ENCODE peak calls at places on chromosome 15, in eight cellular contexts. R is cardiac fibroblast; W is effector memory CD4-positive, alpha-beta T cell; S is PC-3; E is thyroid gland; C is fibroblast of villous mesenchyme; Z is fibroblast of pulmonary artery; N is dorsolateral prefrontal cortex. X is an unnamed sample.

GRCh38 chr15:68307131-68307928 is 29.8 kb downstream of the FEM1B start:
- DNase-seq in Z (no peak), S (no peak), W (no peak), C (no peak), E (no peak), N (no peak), R (no peak), X (no peak)

GRCh38 chr15:41019174-41019573 is 65.9 kb downstream of the CHAC1 start:
- DNase-seq in E (no peak), N (no peak), Z (no peak), W (no peak), R (no peak), S (no peak), C (no peak), X (no peak)

GRCh38 chr15:40114218-40114617 is 5.5 kb upstream of the BMF start:
- DNase-seq in R (no peak), N (no peak), Z (no peak), E (no peak), C (no peak), S (no peak), W (no peak), X (no peak)

GRCh38 chr15:28933710-28934445 is 48.1 kb downstream of the APBA2 start:
- DNase-seq in Z (peak), R (peak), W (no peak), C (peak), N (peak), E (no peak), S (no peak), X (no peak)

GRCh38 chr15:98611808-98612207 is 36.5 kb upstream of the IGF1R start:
- DNase-seq in Z (no peak), R (no peak), S (no peak), E (no peak), W (no peak), N (no peak), C (no peak), X (no peak)

GRCh38 chr15:50380089-50380488 is 25.1 kb upstream of the GABPB1 start:
- DNase-seq in E (no peak), C (no peak), W (no peak), N (no peak), Z (peak), R (peak), S (no peak), X (no peak)

GRCh38 chr15:94258246-94258645 is 26.9 kb downstream of the MCTP2 start:
- DNase-seq in R (no peak), W (no peak), C (no peak), Z (no peak), N (no peak), S (no peak), E (no peak), X (no peak)

GRCh38 chr15:33195283-33195682 is 769 bp upstream of the FMN1 start:
- DNase-seq in C (no peak), N (no peak), R (no peak), S (no peak), Z (no peak), W (no peak), E (no peak), X (peak)

GRCh38 chr15:41105348-41106334 is 10.4 kb downstream of the INO80 start:
- DNase-seq in S (no peak), E (no peak), C (peak), R (no peak), Z (no peak), W (no peak), N (no peak), X (no peak)

GRCh38 chr15:76274226-76274625 is 37.0 kb downstream of the ETFA start:
- DNase-seq in R (peak), S (no peak), E (no peak), N (no peak), C (peak), W (no peak), Z (peak), X (no peak)

GRCh38 chr15:65766422-65767263 is 25.4 kb downstream of the DENND4A start:
- DNase-seq in R (no peak), S (peak), E (no peak), C (peak), W (no peak), N (no peak), Z (no peak), X (no peak)

GRCh38 chr15:68387288-68388143 is 44.4 kb downstream of the ITGA11 start:
- DNase-seq in Z (no peak), R (no peak), S (no peak), C (peak), N (peak), W (no peak), E (no peak), X (no peak)

GRCh38 chr15:70309716-70310115 is 212.0 kb upstream of the TLE3 start:
- DNase-seq in R (no peak), E (no peak), C (no peak), S (no peak), Z (no peak), W (no peak), N (no peak), X (no peak)

GRCh38 chr15:98127612-98128011 is 167.1 kb downstream of the ARRDC4 start:
- DNase-seq in N (no peak), R (no peak), C (no peak), Z (no peak), W (no peak), S (no peak), E (no peak), X (no peak)

GRCh38 chr15:87369269-87369668 is 887.3 kb downstream of the NTRK3 start:
- DNase-seq in Z (peak), C (peak), N (no peak), E (no peak), R (peak), S (peak), W (no peak), X (no peak)

GRCh38 chr15:88657326-88658069 is 18.7 kb downstream of the ISG20 start:
- DNase-seq in S (peak), Z (peak), N (no peak), E (no peak), C (peak), R (peak), W (no peak), X (peak)

GRCh38 chr15:33551860-33552259 is 241.1 kb downstream of the RYR3 start:
- DNase-seq in E (no peak), R (no peak), Z (no peak), N (no peak), C (no peak), S (no peak), W (no peak), X (no peak)

DNA sequence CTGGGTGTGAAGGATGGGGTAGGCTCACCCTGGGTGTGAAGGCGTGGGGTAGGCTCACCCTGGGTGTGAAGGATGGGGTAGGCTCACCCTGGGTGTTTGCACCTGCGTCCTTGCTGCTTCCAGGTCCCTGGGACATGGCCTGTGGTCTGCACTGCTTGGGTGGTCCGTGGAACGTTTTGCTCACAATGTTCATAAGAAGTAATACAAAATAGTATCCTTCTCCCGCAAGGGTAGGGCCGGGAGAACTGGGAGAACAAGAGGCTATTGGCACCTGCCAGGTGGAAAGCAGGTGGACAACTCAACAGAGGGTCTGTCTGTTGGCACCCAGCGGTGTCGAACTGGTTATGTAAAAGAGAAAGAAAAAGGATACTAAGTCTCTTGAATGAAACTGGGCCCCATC is 17.0 kb upstream of the PCSK6 start:
- DNase-seq in C (no peak), S (no peak), N (no peak), Z (no peak), R (no peak), W (no peak), E (no peak), X (no peak)
- H3K4me3 ChIP-seq in C (no peak), S (no peak), N (no peak), Z (no peak), R (no peak), W (no peak), E (no peak), X (no peak)

GRCh38 chr15:31098491-31098917 is 3.0 kb downstream of the TRPM1 start:
- DNase-seq in E (peak), C (no peak), Z (no peak), N (no peak), S (no peak), W (no peak), R (no peak), X (peak)
- H3K4me3 ChIP-seq in E (no peak), C (no peak), Z (no peak), N (no peak), S (no peak), W (no peak), R (no peak), X (peak)

GRCh38 chr15:44734839-44735481 is 1.4 kb upstream of the TRIM69 start:
- DNase-seq in W (no peak), R (no peak), Z (no peak), E (no peak), C (no peak), S (no peak), N (no peak), X (no peak)
- H3K4me3 ChIP-seq in W (peak), R (no peak), Z (no peak), E (no peak), C (no peak), S (no peak), N (no peak), X (no peak)

GRCh38 chr15:31483053-31483923 is 156.7 kb downstream of the KLF13 start:
- DNase-seq in R (peak), Z (no peak), N (no peak), S (no peak), E (no peak), C (peak), W (no peak), X (no peak)

GRCh38 chr15:31484986-31485385 is 158.4 kb downstream of the KLF13 start:
- DNase-seq in E (no peak), W (no peak), N (no peak), R (no peak), C (no peak), S (no peak), Z (no peak), X (no peak)

GRCh38 chr15:31485431-31485830 is 158.8 kb downstream of the KLF13 start:
- DNase-seq in S (no peak), C (no peak), E (no peak), R (no peak), Z (no peak), W (no peak), N (no peak), X (no peak)

GRCh38 chr15:31484369-31484951 is 157.8 kb downstream of the KLF13 start:
- DNase-seq in Z (no peak), R (no peak), C (no peak), S (no peak), N (no peak), W (no peak), E (no peak), X (no peak)

DNA sequence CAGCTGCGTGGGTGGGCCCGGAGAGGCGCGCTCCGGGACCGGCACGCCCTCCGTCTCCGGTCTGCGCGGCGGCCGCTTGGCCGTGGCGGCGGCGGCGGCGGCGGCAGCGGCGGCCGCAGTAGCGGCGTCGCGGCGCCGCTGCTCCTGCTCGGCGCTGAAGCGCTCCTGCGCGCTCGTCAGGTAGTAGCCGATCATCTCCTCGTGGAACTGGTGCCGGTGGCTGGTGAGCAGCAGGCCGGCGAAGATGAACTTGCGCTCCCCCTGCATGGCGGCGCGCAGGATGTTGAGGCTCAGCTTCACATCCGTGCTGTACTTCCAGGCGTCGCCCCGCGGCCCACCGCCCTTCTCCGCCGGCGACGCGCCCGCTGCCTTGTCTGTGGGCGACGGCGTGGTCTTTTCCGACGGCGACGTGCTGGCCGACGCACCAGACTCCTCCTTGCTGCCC is 157.3 kb downstream of the KLF13 start:
- DNase-seq in S (no peak), Z (no peak), R (no peak), W (no peak), C (no peak), N (no peak), E (no peak), X (no peak)
- H3K4me3 ChIP-seq in S (no peak), Z (no peak), R (no peak), W (peak), C (no peak), N (no peak), E (no peak), X (no peak)

DNA sequence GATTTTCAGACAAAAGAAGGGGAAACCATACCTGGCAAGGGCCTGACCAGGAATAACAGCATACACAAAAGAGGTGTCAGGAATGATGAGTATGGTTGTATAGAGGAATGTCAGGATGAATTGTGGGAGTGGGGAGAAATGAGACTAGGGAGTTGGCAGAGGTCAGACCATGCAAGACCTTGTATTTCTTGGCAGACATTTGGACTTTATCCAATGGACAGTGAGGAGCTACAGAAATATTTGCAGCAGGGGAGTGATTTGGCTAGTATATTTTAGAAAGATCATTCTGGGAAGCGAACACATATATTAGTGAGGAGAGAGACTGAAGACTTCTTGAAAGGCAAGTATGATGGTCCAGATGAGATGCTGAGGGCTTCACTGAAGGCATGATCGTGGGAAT is 25.4 kb upstream of the ALPK3 start:
- DNase-seq in C (no peak), Z (peak), N (no peak), R (peak), E (no peak), S (no peak), W (no peak), X (no peak)
- H3K4me3 ChIP-seq in C (no peak), Z (no peak), N (no peak), R (no peak), E (no peak), S (no peak), W (no peak), X (no peak)

GRCh38 chr15:45689616-45690015 is 54.8 kb downstream of the SQOR start:
- DNase-seq in E (no peak), S (peak), W (no peak), C (no peak), R (no peak), N (no peak), Z (no peak), X (no peak)

DNA sequence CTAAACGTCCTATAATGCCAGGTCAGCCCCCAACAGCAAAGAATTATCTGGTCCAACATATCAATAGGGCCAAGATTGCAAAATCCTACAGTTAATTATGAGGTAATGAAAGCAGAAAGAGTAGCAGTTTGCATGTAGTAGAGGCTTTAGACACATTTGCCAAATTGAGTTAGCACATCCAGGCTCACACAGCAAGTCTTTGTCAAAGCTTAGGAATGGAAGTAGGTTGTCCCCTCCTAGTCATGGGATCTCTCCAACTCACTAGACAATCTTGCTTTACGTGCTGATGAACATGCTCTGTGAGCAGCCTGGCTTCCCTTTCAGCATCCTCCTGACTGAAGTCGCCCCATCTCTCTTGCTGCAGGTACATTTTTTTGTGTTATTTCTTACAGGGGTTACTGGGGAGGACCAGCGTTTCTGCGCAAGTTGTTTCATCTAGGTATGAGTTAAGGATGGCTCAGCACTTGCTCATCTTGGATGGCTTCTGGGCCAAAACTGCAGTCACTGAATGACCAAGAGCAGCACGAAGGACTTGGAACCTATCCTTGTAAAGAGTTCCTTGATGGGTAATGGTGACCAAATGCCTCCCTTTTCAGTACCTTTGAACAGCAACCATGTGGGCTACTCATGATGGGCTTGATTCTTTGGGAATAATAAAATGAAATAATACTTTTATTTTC is 55.9 kb downstream of the SQOR start:
- DNase-seq in C (no peak), R (peak), N (no peak), Z (no peak), E (no peak), W (no peak), S (no peak), X (no peak)
- H3K4me3 ChIP-seq in C (no peak), R (no peak), N (no peak), Z (no peak), E (no peak), W (no peak), S (no peak), X (no peak)

X was measured in WERI-Rb-1.